ENCODE peak calls at places on chromosomes 4 and X, in four cellular contexts. One of them, this sample, is unnamed.

GRCh38 chr4:19947349-19947748 is 304.4 kb upstream of the SLIT2 start:
- DNase-seq in WTC11: no peak
- DNase-seq in HepG2: no peak
- DNase-seq in K562: no peak
- DNase-seq in this sample: no peak

GRCh38 chr4:13905543-13905942 is 278.0 kb upstream of the BOD1L1 start:
- DNase-seq in WTC11: no peak
- DNase-seq in HepG2: no peak
- DNase-seq in K562: no peak
- DNase-seq in this sample: no peak

GRCh38 chrX:40097492-40098263 is at the start of gene BCOR:
- DNase-seq in WTC11: peak
- DNase-seq in HepG2: no peak
- DNase-seq in K562: peak
- DNase-seq in this sample: peak

GRCh38 chrX:76957485-76957884 is 489.7 kb upstream of the FGF16 start:
- DNase-seq in WTC11: no peak
- DNase-seq in HepG2: no peak
- DNase-seq in K562: no peak
- DNase-seq in this sample: no peak

GRCh38 chr4:1058997-1059665 is 47.7 kb downstream of the FGFRL1 start:
- DNase-seq in WTC11: no peak
- DNase-seq in HepG2: no peak
- DNase-seq in K562: no peak
- DNase-seq in this sample: no peak

GRCh38 chr4:182179105-182179504 is 64.1 kb upstream of the TENM3 start:
- DNase-seq in WTC11: no peak
- DNase-seq in HepG2: no peak
- DNase-seq in K562: no peak
- DNase-seq in this sample: no peak

GRCh38 chr4:37960679-37961078 is 481 bp downstream of the PTTG2 start:
- DNase-seq in WTC11: no peak
- DNase-seq in HepG2: no peak
- DNase-seq in K562: no peak
- DNase-seq in this sample: no peak

GRCh38 chr4:54230479-54231418 is 1.7 kb downstream of the PDGFRA start:
- DNase-seq in WTC11: peak
- DNase-seq in HepG2: no peak
- DNase-seq in K562: no peak
- DNase-seq in this sample: no peak

GRCh38 chr4:81214518-81215218 is 354 bp downstream of the PRKG2 start:
- DNase-seq in WTC11: peak
- DNase-seq in HepG2: no peak
- DNase-seq in K562: no peak
- DNase-seq in this sample: peak

GRCh38 chrX:30246769-30247489 is at the start of gene MAGEB1:
- DNase-seq in WTC11: peak
- DNase-seq in HepG2: peak
- DNase-seq in K562: peak
- DNase-seq in this sample: no peak

GRCh38 chrX:9091253-9091652 is 57.3 kb upstream of the FAM9B start:
- DNase-seq in WTC11: no peak
- DNase-seq in HepG2: no peak
- DNase-seq in K562: no peak
- DNase-seq in this sample: no peak

GRCh38 chrX:97594825-97595224 is 711.1 kb downstream of the RPA4 start:
- DNase-seq in WTC11: no peak
- DNase-seq in HepG2: peak
- DNase-seq in K562: no peak
- DNase-seq in this sample: no peak

GRCh38 chr4:39259571-39260330 is 77.4 kb downstream of the WDR19 start:
- DNase-seq in WTC11: no peak
- DNase-seq in HepG2: no peak
- DNase-seq in K562: no peak
- DNase-seq in this sample: no peak

GRCh38 chr4:138981930-138982390 is 33.6 kb upstream of the NOCT start:
- DNase-seq in WTC11: no peak
- DNase-seq in HepG2: peak
- DNase-seq in K562: no peak
- DNase-seq in this sample: no peak

GRCh38 chrX:21974011-21974385 is 33.5 kb downstream of the SMS start:
- DNase-seq in WTC11: no peak
- DNase-seq in HepG2: no peak
- DNase-seq in K562: no peak
- DNase-seq in this sample: no peak

GRCh38 chr4:15104825-15105224 is 102.5 kb downstream of the CPEB2 start:
- DNase-seq in WTC11: no peak
- DNase-seq in HepG2: no peak
- DNase-seq in K562: no peak
- DNase-seq in this sample: no peak

GRCh38 chr4:101114936-101115372 is 232.4 kb downstream of the PPP3CA start:
- DNase-seq in WTC11: no peak
- DNase-seq in HepG2: peak
- DNase-seq in K562: no peak
- DNase-seq in this sample: peak

GRCh38 chr4:123168812-123169211 is 227.8 kb upstream of the SPRY1 start:
- DNase-seq in WTC11: no peak
- DNase-seq in HepG2: no peak
- DNase-seq in K562: no peak
- DNase-seq in this sample: no peak

GRCh38 chrX:134894373-134894895 is 96.4 kb upstream of the SMIM10 start:
- DNase-seq in WTC11: no peak
- DNase-seq in HepG2: no peak
- DNase-seq in K562: no peak
- DNase-seq in this sample: no peak

GRCh38 chr4:10107111-10108091 is 9.2 kb downstream of the WDR1 start:
- DNase-seq in WTC11: no peak
- DNase-seq in HepG2: no peak
- DNase-seq in K562: no peak
- DNase-seq in this sample: no peak

GRCh38 chrX:123581586-123581985 is 151.3 kb downstream of the THOC2 start:
- DNase-seq in WTC11: no peak
- DNase-seq in HepG2: no peak
- DNase-seq in K562: no peak
- DNase-seq in this sample: no peak

GRCh38 chrX:17744896-17745523 is 7.7 kb downstream of the SCML1 start:
- DNase-seq in WTC11: no peak
- DNase-seq in HepG2: peak
- DNase-seq in K562: no peak
- DNase-seq in this sample: no peak

GRCh38 chr4:94527556-94528233 is 76.0 kb downstream of the PDLIM5 start:
- DNase-seq in WTC11: no peak
- DNase-seq in HepG2: no peak
- DNase-seq in K562: no peak
- DNase-seq in this sample: no peak

GRCh38 chr4:40471923-40472322 is 136.8 kb downstream of the CHRNA9 start:
- DNase-seq in WTC11: no peak
- DNase-seq in HepG2: no peak
- DNase-seq in K562: no peak
- DNase-seq in this sample: no peak

GRCh38 chr4:46931981-46932380 is 22.9 kb upstream of the COX7B2 start:
- DNase-seq in WTC11: peak
- DNase-seq in HepG2: peak
- DNase-seq in K562: no peak
- DNase-seq in this sample: no peak

GRCh38 chr4:75254745-75255144 is 259.5 kb downstream of the RCHY1 start:
- DNase-seq in WTC11: no peak
- DNase-seq in HepG2: no peak
- DNase-seq in K562: no peak
- DNase-seq in this sample: no peak

GRCh38 chr4:186227221-186227620 is at the start of gene KLKB1:
- DNase-seq in WTC11: no peak
- DNase-seq in HepG2: peak
- DNase-seq in K562: no peak
- DNase-seq in this sample: no peak
- TF ChIP-seq HMGXB4 in WTC11: no peak
- TF ChIP-seq HMGXB4 in HepG2: no peak
- TF ChIP-seq HMGXB4 in K562: no peak
- TF ChIP-seq HMGXB4 in this sample: no peak

DNA sequence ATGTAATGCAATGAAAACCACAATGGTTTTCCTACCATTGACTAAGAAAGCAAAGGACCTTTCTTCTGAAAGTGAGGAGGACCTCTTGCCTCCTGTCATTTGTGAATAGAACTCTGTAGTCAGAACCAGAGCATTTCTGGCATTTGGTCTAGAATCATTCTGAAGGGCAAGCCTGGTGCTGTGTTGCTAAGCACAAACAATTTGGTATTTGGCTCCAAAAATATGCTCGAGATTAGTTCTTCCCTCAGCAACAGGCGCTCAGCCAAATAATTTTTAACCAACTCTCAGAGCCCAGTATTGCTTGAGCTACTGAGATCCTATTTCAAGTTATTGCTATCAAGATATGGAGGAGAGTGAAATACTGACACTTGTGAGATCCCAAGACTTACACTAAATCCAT is 71.0 kb downstream of the SNCA start:
- DNase-seq in WTC11: no peak
- DNase-seq in HepG2: no peak
- DNase-seq in K562: no peak
- DNase-seq in this sample: no peak
- TF ChIP-seq HMGXB4 in WTC11: no peak
- TF ChIP-seq HMGXB4 in HepG2: no peak
- TF ChIP-seq HMGXB4 in K562: no peak
- TF ChIP-seq HMGXB4 in this sample: no peak

GRCh38 chr4:150387983-150388382 is 194.0 kb upstream of the MAB21L2 start:
- DNase-seq in WTC11: no peak
- DNase-seq in HepG2: no peak
- DNase-seq in K562: no peak
- DNase-seq in this sample: no peak

GRCh38 chr4:150389896-150390530 is 191.9 kb upstream of the MAB21L2 start:
- DNase-seq in WTC11: no peak
- DNase-seq in HepG2: no peak
- DNase-seq in K562: no peak
- DNase-seq in this sample: no peak

GRCh38 chr4:150381671-150382427 is 200.1 kb upstream of the MAB21L2 start:
- DNase-seq in WTC11: no peak
- DNase-seq in HepG2: no peak
- DNase-seq in K562: no peak
- DNase-seq in this sample: no peak

GRCh38 chr4:150384249-150384648 is 197.7 kb upstream of the MAB21L2 start:
- DNase-seq in WTC11: no peak
- DNase-seq in HepG2: no peak
- DNase-seq in K562: no peak
- DNase-seq in this sample: no peak

DNA sequence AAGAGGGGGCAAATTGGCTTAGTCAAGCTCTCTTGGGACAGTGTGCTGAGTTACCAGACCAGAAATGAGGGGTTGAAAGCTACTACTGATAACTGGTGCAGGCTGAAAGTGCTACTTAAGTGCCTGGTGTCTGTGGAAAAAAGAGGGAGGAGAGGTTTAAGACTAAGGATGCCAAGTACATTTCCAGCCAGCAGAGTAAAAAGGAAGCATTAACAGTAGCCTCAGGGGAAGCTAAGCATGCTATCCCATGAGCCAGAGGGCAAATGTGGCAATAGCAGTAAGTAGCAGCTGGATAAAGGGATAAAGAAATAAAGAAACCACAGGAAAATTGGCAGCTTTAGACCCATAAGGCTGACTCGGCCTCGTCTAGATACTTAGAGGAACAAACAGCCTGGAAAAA is 196.3 kb upstream of the MAB21L2 start:
- DNase-seq in WTC11: no peak
- DNase-seq in HepG2: no peak
- DNase-seq in K562: no peak
- DNase-seq in this sample: no peak
- TF ChIP-seq HMGXB4 in WTC11: no peak
- TF ChIP-seq HMGXB4 in HepG2: no peak
- TF ChIP-seq HMGXB4 in K562: no peak
- TF ChIP-seq HMGXB4 in this sample: no peak

GRCh38 chrX:130108647-130109428 is 1.5 kb downstream of the ELF4 start:
- DNase-seq in WTC11: peak
- DNase-seq in HepG2: peak
- DNase-seq in K562: peak
- DNase-seq in this sample: peak
- TF ChIP-seq HMGXB4 in WTC11: no peak
- TF ChIP-seq HMGXB4 in HepG2: no peak
- TF ChIP-seq HMGXB4 in K562: no peak
- TF ChIP-seq HMGXB4 in this sample: no peak

This sample was measured in A549.